ENCODE peak calls at places on chromosomes 7 and 10, in six cellular contexts. One of them, this sample, is unnamed.

GRCh38 chr10:79155301-79156081 is 86.7 kb downstream of the ZMIZ1 start:
- DNase-seq in fibroblast of lung: peak
- DNase-seq in heart left ventricle: peak
- DNase-seq in fibroblast of mammary gland: peak
- DNase-seq in transverse colon: no peak
- DNase-seq in Calu3: no peak
- DNase-seq in this sample: peak

GRCh38 chr10:131901181-131901829 is 497 bp downstream of the PPP2R2D start:
- DNase-seq in transverse colon: peak
- DNase-seq in heart left ventricle: peak
- DNase-seq in Calu3: peak
- DNase-seq in fibroblast of mammary gland: peak
- DNase-seq in fibroblast of lung: peak
- DNase-seq in this sample: peak

GRCh38 chr7:45421826-45422225 is 152.3 kb upstream of the ADCY1 start:
- DNase-seq in fibroblast of lung: no peak
- DNase-seq in transverse colon: no peak
- DNase-seq in heart left ventricle: no peak
- DNase-seq in fibroblast of mammary gland: peak
- DNase-seq in Calu3: no peak
- DNase-seq in this sample: no peak

GRCh38 chr10:29830526-29831512 is 196.0 kb upstream of the SVIL start:
- DNase-seq in heart left ventricle: no peak
- DNase-seq in transverse colon: no peak
- DNase-seq in Calu3: no peak
- DNase-seq in fibroblast of lung: no peak
- DNase-seq in fibroblast of mammary gland: no peak
- DNase-seq in this sample: no peak

GRCh38 chr10:104268691-104269645 is at the start of gene GSTO2:
- DNase-seq in heart left ventricle: peak
- DNase-seq in fibroblast of mammary gland: peak
- DNase-seq in fibroblast of lung: peak
- DNase-seq in Calu3: peak
- DNase-seq in transverse colon: peak
- DNase-seq in this sample: peak

GRCh38 chr7:88259656-88260380 is 40.0 kb upstream of the SRI start:
- DNase-seq in transverse colon: no peak
- DNase-seq in fibroblast of lung: peak
- DNase-seq in heart left ventricle: no peak
- DNase-seq in fibroblast of mammary gland: peak
- DNase-seq in Calu3: no peak
- DNase-seq in this sample: no peak

GRCh38 chr10:131531265-131532190 is 220.0 kb upstream of the TCERG1L start:
- DNase-seq in fibroblast of lung: no peak
- DNase-seq in fibroblast of mammary gland: no peak
- DNase-seq in heart left ventricle: no peak
- DNase-seq in Calu3: no peak
- DNase-seq in transverse colon: no peak
- DNase-seq in this sample: no peak

GRCh38 chr7:116978006-116978405 is 24.7 kb downstream of the ST7 start:
- DNase-seq in Calu3: no peak
- DNase-seq in heart left ventricle: no peak
- DNase-seq in fibroblast of lung: no peak
- DNase-seq in transverse colon: no peak
- DNase-seq in fibroblast of mammary gland: no peak
- DNase-seq in this sample: no peak

GRCh38 chr10:52128056-52128683 is 185.9 kb upstream of the DKK1 start:
- DNase-seq in fibroblast of mammary gland: no peak
- DNase-seq in fibroblast of lung: no peak
- DNase-seq in Calu3: no peak
- DNase-seq in heart left ventricle: no peak
- DNase-seq in transverse colon: no peak
- DNase-seq in this sample: no peak

DNA sequence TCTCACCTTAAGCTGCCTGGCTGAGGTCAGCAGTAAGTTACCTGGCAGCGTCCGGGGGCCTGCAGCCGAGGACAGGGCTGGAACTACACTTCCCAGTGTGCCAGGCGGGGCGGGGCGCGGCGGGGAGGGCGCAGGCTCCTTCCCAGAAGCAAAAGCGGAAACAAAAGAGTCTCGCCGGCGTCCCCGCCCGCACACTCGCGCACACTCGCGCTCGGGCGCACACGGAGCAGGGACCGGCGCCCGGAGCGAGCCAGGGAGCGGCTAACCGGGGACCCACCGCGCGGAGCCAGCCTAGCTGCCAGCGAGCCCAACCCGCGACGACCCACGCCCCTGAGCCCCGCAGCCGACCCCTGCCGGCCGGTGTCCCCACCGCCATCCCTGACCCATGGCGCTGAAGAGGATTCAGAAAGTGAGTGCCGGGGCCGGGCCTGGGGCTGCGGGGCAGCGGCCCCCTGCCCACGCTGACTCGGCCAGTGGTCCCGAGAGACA is at the start of gene UBE2D1:
- DNase-seq in fibroblast of mammary gland: peak
- DNase-seq in Calu3: peak
- DNase-seq in heart left ventricle: peak
- DNase-seq in fibroblast of lung: peak
- DNase-seq in transverse colon: peak
- DNase-seq in this sample: peak
- TF ChIP-seq CTCF in fibroblast of mammary gland: no peak
- TF ChIP-seq CTCF in Calu3: peak
- TF ChIP-seq CTCF in heart left ventricle: no peak
- TF ChIP-seq CTCF in fibroblast of lung: no peak
- TF ChIP-seq CTCF in transverse colon: no peak
- TF ChIP-seq CTCF in this sample: peak

DNA sequence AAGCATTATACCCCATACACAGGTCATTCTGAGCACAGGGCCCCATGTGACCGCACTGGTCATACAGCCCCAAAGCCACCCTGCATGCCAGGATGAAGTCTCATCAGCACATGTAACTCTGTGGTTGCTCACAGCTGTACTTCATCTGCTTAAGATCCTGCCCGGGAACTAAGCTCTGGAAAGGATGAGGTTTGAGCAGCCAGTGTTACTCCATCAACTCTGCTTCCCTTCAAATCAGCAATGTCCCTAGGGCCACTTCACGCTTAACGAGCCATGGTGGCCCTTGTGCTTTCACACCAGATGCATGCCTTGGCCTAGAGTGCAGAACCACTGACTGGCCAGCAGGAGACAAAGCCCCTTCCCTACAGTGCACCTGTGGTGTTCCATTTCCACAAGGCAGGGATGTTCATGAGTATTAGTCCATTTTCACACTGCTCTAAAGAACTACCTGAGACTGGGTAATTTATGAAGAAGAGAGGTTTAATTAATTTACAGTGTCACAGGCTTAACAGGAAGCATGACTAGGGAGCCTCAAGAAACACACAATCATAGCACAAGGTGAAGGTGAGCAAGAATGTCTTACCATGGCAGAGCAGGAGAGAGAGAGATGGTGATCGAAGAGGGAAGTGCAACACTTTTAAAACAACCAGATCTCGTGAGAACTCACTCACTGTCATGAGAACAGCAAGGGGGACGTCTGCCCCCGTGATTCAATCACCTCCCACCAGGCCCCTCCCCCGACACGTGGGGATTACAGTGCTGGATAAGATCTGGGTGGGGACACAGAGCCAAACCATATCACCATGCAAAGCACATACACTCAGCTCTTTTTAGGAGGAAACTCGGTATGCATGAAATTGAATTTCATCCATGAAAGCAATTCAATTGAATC is 149.0 kb upstream of the CDCA7L start:
- DNase-seq in transverse colon: no peak
- DNase-seq in fibroblast of lung: peak
- DNase-seq in fibroblast of mammary gland: peak
- DNase-seq in Calu3: no peak
- DNase-seq in heart left ventricle: no peak
- DNase-seq in this sample: no peak
- TF ChIP-seq CTCF in transverse colon: no peak
- TF ChIP-seq CTCF in fibroblast of lung: peak
- TF ChIP-seq CTCF in fibroblast of mammary gland: no peak
- TF ChIP-seq CTCF in Calu3: peak
- TF ChIP-seq CTCF in heart left ventricle: no peak
- TF ChIP-seq CTCF in this sample: no peak

GRCh38 chr7:148884049-148884298 is at the start of gene EZH2:
- DNase-seq in fibroblast of mammary gland: no peak
- DNase-seq in heart left ventricle: no peak
- DNase-seq in fibroblast of lung: no peak
- DNase-seq in Calu3: no peak
- DNase-seq in transverse colon: no peak
- DNase-seq in this sample: no peak
- TF ChIP-seq CTCF in fibroblast of mammary gland: no peak
- TF ChIP-seq CTCF in heart left ventricle: no peak
- TF ChIP-seq CTCF in fibroblast of lung: no peak
- TF ChIP-seq CTCF in Calu3: no peak
- TF ChIP-seq CTCF in transverse colon: no peak
- TF ChIP-seq CTCF in this sample: no peak

GRCh38 chr10:32049113-32049512 is 7.1 kb downstream of the KIF5B start:
- DNase-seq in Calu3: no peak
- DNase-seq in fibroblast of mammary gland: no peak
- DNase-seq in fibroblast of lung: peak
- DNase-seq in heart left ventricle: no peak
- DNase-seq in transverse colon: no peak
- DNase-seq in this sample: no peak
- TF ChIP-seq CTCF in Calu3: no peak
- TF ChIP-seq CTCF in fibroblast of mammary gland: no peak
- TF ChIP-seq CTCF in fibroblast of lung: no peak
- TF ChIP-seq CTCF in heart left ventricle: no peak
- TF ChIP-seq CTCF in transverse colon: no peak
- TF ChIP-seq CTCF in this sample: no peak

DNA sequence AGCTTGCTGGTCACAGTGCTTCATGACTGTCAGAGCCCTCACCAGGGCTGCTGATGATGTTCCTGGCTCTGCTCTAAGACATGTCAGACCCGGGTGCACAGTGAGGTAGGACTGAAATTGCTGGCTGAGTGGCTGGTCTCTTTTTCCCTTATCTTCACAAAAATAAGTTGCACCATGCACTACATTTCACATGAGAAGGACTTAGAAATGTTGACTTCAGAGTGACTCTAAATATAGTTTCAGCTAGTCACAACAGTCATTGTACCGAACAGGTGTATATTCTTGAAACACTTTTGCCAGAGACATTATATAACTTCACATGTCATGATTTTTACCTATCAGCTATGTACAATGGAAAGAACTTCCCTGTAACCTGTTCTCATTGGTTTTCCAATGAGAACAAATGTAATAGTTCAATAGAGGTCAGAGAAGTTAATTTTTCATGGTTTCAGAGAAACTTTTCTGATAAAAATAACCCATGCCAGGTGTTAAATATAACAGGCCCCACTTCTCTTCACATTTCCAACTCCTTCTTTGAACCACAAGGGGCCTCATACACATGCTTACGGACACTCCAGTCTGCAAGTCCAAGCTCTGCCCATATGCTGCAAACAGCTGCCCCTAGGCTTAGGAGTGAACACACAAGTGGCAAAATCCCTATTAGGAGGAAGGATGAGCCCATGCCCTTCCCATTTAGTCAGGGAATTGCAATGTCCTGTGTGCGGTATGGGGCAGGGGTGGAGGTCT is 115.6 kb downstream of the CDK6 start:
- DNase-seq in fibroblast of mammary gland: no peak
- DNase-seq in Calu3: no peak
- DNase-seq in fibroblast of lung: no peak
- DNase-seq in heart left ventricle: no peak
- DNase-seq in transverse colon: no peak
- DNase-seq in this sample: no peak
- TF ChIP-seq CTCF in fibroblast of mammary gland: no peak
- TF ChIP-seq CTCF in Calu3: no peak
- TF ChIP-seq CTCF in fibroblast of lung: no peak
- TF ChIP-seq CTCF in heart left ventricle: no peak
- TF ChIP-seq CTCF in transverse colon: no peak
- TF ChIP-seq CTCF in this sample: no peak